ENCODE peak calls at places on chromosomes 3 and 15, in five cellular contexts. One of them, this sample, is unnamed.

GRCh38 chr3:118564800-118565199 is 469.8 kb downstream of the IGSF11 start:
- DNase-seq in activated T-cell treated with anti-CD3 and anti-CD28 coated beads for 24 hours: no peak
- DNase-seq in KBM-7: no peak
- DNase-seq in activated naive CD8-positive, alpha-beta T cell treated with anti-CD3 and anti-CD28 coated beads for 36 hours: no peak
- DNase-seq in pancreas: no peak
- DNase-seq in this sample: no peak

GRCh38 chr3:124275421-124275820 is 283.5 kb upstream of the ROPN1 start:
- DNase-seq in activated T-cell treated with anti-CD3 and anti-CD28 coated beads for 24 hours: no peak
- DNase-seq in KBM-7: no peak
- DNase-seq in activated naive CD8-positive, alpha-beta T cell treated with anti-CD3 and anti-CD28 coated beads for 36 hours: no peak
- DNase-seq in pancreas: no peak
- DNase-seq in this sample: no peak

GRCh38 chr15:65101418-65101890 is 13.5 kb downstream of the UBAP1L start:
- DNase-seq in activated T-cell treated with anti-CD3 and anti-CD28 coated beads for 24 hours: peak; percentile 28
- DNase-seq in KBM-7: peak; percentile 85
- DNase-seq in activated naive CD8-positive, alpha-beta T cell treated with anti-CD3 and anti-CD28 coated beads for 36 hours: peak; percentile 54
- DNase-seq in pancreas: no peak
- DNase-seq in this sample: no peak

GRCh38 chr15:48005921-48006541 is 114.8 kb upstream of the SLC24A5 start:
- DNase-seq in activated T-cell treated with anti-CD3 and anti-CD28 coated beads for 24 hours: no peak
- DNase-seq in KBM-7: no peak
- DNase-seq in activated naive CD8-positive, alpha-beta T cell treated with anti-CD3 and anti-CD28 coated beads for 36 hours: no peak
- DNase-seq in pancreas: no peak
- DNase-seq in this sample: no peak

GRCh38 chr15:40930430-40931299 is 1.5 kb downstream of the DLL4 start:
- DNase-seq in activated T-cell treated with anti-CD3 and anti-CD28 coated beads for 24 hours: no peak
- DNase-seq in KBM-7: peak; percentile 35
- DNase-seq in activated naive CD8-positive, alpha-beta T cell treated with anti-CD3 and anti-CD28 coated beads for 36 hours: peak; percentile 68
- DNase-seq in pancreas: peak; percentile 79
- DNase-seq in this sample: no peak

GRCh38 chr3:12629560-12629959 is 34.4 kb downstream of the RAF1 start:
- DNase-seq in activated T-cell treated with anti-CD3 and anti-CD28 coated beads for 24 hours: no peak
- DNase-seq in KBM-7: no peak
- DNase-seq in activated naive CD8-positive, alpha-beta T cell treated with anti-CD3 and anti-CD28 coated beads for 36 hours: no peak
- DNase-seq in pancreas: no peak
- DNase-seq in this sample: no peak

GRCh38 chr15:97680606-97681220 is 279.8 kb upstream of the ARRDC4 start:
- DNase-seq in activated T-cell treated with anti-CD3 and anti-CD28 coated beads for 24 hours: no peak
- DNase-seq in KBM-7: peak; percentile 16
- DNase-seq in activated naive CD8-positive, alpha-beta T cell treated with anti-CD3 and anti-CD28 coated beads for 36 hours: no peak
- DNase-seq in pancreas: no peak
- DNase-seq in this sample: no peak

GRCh38 chr3:10968390-10968789 is 24.2 kb upstream of the SLC6A1 start:
- DNase-seq in activated T-cell treated with anti-CD3 and anti-CD28 coated beads for 24 hours: no peak
- DNase-seq in KBM-7: no peak
- DNase-seq in activated naive CD8-positive, alpha-beta T cell treated with anti-CD3 and anti-CD28 coated beads for 36 hours: no peak
- DNase-seq in pancreas: no peak
- DNase-seq in this sample: no peak

GRCh38 chr3:72891053-72891855 is 3.4 kb downstream of the GXYLT2 start:
- DNase-seq in activated T-cell treated with anti-CD3 and anti-CD28 coated beads for 24 hours: no peak
- DNase-seq in KBM-7: peak; percentile 46
- DNase-seq in activated naive CD8-positive, alpha-beta T cell treated with anti-CD3 and anti-CD28 coated beads for 36 hours: no peak
- DNase-seq in pancreas: no peak
- DNase-seq in this sample: peak; percentile 92

GRCh38 chr3:187798531-187799520 is 53.6 kb upstream of the BCL6 start:
- DNase-seq in activated T-cell treated with anti-CD3 and anti-CD28 coated beads for 24 hours: peak; percentile 30
- DNase-seq in KBM-7: peak; percentile 80
- DNase-seq in activated naive CD8-positive, alpha-beta T cell treated with anti-CD3 and anti-CD28 coated beads for 36 hours: no peak
- DNase-seq in pancreas: no peak
- DNase-seq in this sample: no peak

GRCh38 chr15:90911906-90912769 is 9.0 kb downstream of the MAN2A2 start:
- DNase-seq in activated T-cell treated with anti-CD3 and anti-CD28 coated beads for 24 hours: no peak
- DNase-seq in KBM-7: no peak
- DNase-seq in activated naive CD8-positive, alpha-beta T cell treated with anti-CD3 and anti-CD28 coated beads for 36 hours: no peak
- DNase-seq in pancreas: peak; percentile 61
- DNase-seq in this sample: no peak

GRCh38 chr3:49406571-49407565 is 4.9 kb downstream of the RHOA start:
- DNase-seq in activated T-cell treated with anti-CD3 and anti-CD28 coated beads for 24 hours: no peak
- DNase-seq in KBM-7: no peak
- DNase-seq in activated naive CD8-positive, alpha-beta T cell treated with anti-CD3 and anti-CD28 coated beads for 36 hours: no peak
- DNase-seq in pancreas: peak; percentile 7
- DNase-seq in this sample: no peak

GRCh38 chr3:98521897-98522537 is 685 bp downstream of the CLDND1 start:
- DNase-seq in activated T-cell treated with anti-CD3 and anti-CD28 coated beads for 24 hours: peak; percentile 59
- DNase-seq in KBM-7: no peak
- DNase-seq in activated naive CD8-positive, alpha-beta T cell treated with anti-CD3 and anti-CD28 coated beads for 36 hours: peak; percentile 52
- DNase-seq in pancreas: no peak
- DNase-seq in this sample: peak; percentile 35

GRCh38 chr15:90598053-90598577 is 68.4 kb downstream of the CRTC3 start:
- DNase-seq in activated T-cell treated with anti-CD3 and anti-CD28 coated beads for 24 hours: no peak
- DNase-seq in KBM-7: no peak
- DNase-seq in activated naive CD8-positive, alpha-beta T cell treated with anti-CD3 and anti-CD28 coated beads for 36 hours: no peak
- DNase-seq in pancreas: no peak
- DNase-seq in this sample: no peak

GRCh38 chr15:100597862-100598261 is 4.1 kb downstream of the LINS1 start:
- DNase-seq in activated T-cell treated with anti-CD3 and anti-CD28 coated beads for 24 hours: no peak
- DNase-seq in KBM-7: no peak
- DNase-seq in activated naive CD8-positive, alpha-beta T cell treated with anti-CD3 and anti-CD28 coated beads for 36 hours: no peak
- DNase-seq in pancreas: no peak
- DNase-seq in this sample: no peak